ENCODE peak calls at places on chromosomes 2 and 18, in five cellular contexts. Q, V, T, K and P are unnamed samples.
A peak's percentile ranks its signal among the peaks of the same experiment; 100 is the strongest.

GRCh38 chr2:63698825-63699548 is 110.2 kb downstream of the MDH1 start:
- DNase-seq in Q (peak; percentile 16), V (peak; percentile 76), K (no peak), T (peak; percentile 71), P (peak; percentile 89)

GRCh38 chr2:207533609-207534008 is 3.8 kb downstream of the CREB1 start:
- DNase-seq in T (no peak), V (no peak), Q (no peak), K (no peak), P (no peak)

GRCh38 chr2:113085542-113085941 is 17.8 kb downstream of the IL1F10 start:
- DNase-seq in T (no peak), Q (no peak), K (no peak), V (no peak), P (no peak)

GRCh38 chr2:155895016-155895415 is 437.5 kb downstream of the NR4A2 start:
- DNase-seq in T (no peak), K (no peak), Q (no peak), V (no peak), P (no peak)

GRCh38 chr2:77552956-77553355 is 30.8 kb upstream of the LRRTM4 start:
- DNase-seq in Q (no peak), V (no peak), T (no peak), K (no peak), P (no peak)

GRCh38 chr2:47360937-47361336 is 42.0 kb upstream of the MSH2 start:
- DNase-seq in T (no peak), V (no peak), Q (no peak), K (no peak), P (no peak)

GRCh38 chr2:233422050-233422639 is 67.9 kb downstream of the DGKD start:
- DNase-seq in T (no peak), K (peak; percentile 93), V (no peak), Q (no peak), P (peak; percentile 84)

GRCh38 chr18:72456802-72457201 is 87.3 kb downstream of the CBLN2 start:
- DNase-seq in Q (no peak), K (no peak), T (no peak), V (no peak), P (no peak)

GRCh38 chr2:209460151-209460761 is 36.4 kb downstream of the MAP2 start:
- DNase-seq in K (no peak), Q (no peak), V (no peak), T (no peak), P (no peak)

GRCh38 chr2:159574246-159574645 is 42.1 kb downstream of the BAZ2B start:
- DNase-seq in V (no peak), K (no peak), Q (no peak), T (no peak), P (no peak)

GRCh38 chr2:228938629-228939028 is 332.5 kb downstream of the PID1 start:
- DNase-seq in K (no peak), T (no peak), Q (no peak), V (no peak), P (no peak)

GRCh38 chr18:59921384-59921891 is 21.6 kb downstream of the PMAIP1 start:
- DNase-seq in T (no peak), K (no peak), Q (no peak), V (no peak), P (no peak)

GRCh38 chr2:101002562-101003277 is 631 bp downstream of the RPL31 start:
- DNase-seq in Q (no peak), V (no peak), T (no peak), K (no peak), P (peak; percentile 25)

GRCh38 chr2:128069769-128070168 is 21.2 kb upstream of the UGGT1 start:
- DNase-seq in T (no peak), V (no peak), Q (no peak), K (no peak), P (no peak)

GRCh38 chr2:174263989-174264388 is 15.7 kb upstream of the OLA1 start:
- DNase-seq in T (no peak), Q (no peak), V (peak; percentile 90), K (no peak), P (no peak)

GRCh38 chr2:174254267-174254666 is 5.9 kb upstream of the OLA1 start:
- DNase-seq in T (no peak), K (no peak), V (no peak), Q (no peak), P (no peak)

DNA sequence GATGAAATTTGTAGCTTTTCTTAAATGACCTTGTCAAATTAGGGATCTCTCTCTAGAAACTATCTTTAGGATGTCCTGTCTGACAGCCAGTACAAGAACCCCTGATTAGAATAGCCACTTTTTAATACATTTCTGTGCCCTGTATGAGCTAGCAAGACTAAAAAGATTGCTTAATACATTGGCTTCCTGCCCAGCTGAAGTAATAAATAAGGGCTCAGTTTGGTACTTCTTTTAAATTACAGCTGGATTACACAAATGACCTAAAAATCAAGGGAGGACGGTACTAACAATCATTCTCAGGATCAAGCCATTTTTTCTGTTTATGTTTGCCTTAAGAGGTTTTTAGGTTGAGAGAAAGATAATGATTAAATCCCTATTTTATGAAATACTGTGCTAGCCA is 11.6 kb upstream of the OLA1 start:
- DNase-seq in T (no peak), V (no peak), Q (no peak), K (no peak), P (no peak)
- H3K4me3 ChIP-seq in T (no peak overlapping the region), V (no peak overlapping the region), Q (no peak overlapping the region), K (no peak overlapping the region), P (no peak overlapping the region)

GRCh38 chr2:231932985-231933915 is 7.1 kb upstream of the NPPC start:
- DNase-seq in T (no peak), K (no peak), V (no peak), Q (no peak), P (peak; percentile 61)
- TF ChIP-seq CTCF in T (no peak), K (no peak), V (no peak), Q (no peak), P (no peak)

GRCh38 chr2:42588158-42588557 is 19.7 kb downstream of the MTA3 start:
- DNase-seq in Q (no peak), T (no peak), V (no peak), K (no peak), P (no peak)

GRCh38 chr2:42590176-42590575 is 21.7 kb downstream of the MTA3 start:
- DNase-seq in T (no peak), Q (no peak), V (no peak), K (no peak), P (no peak)

GRCh38 chr2:42598656-42599267 is 30.3 kb downstream of the MTA3 start:
- DNase-seq in K (no peak), Q (no peak), T (no peak), V (no peak), P (no peak)

GRCh38 chr2:42593282-42593681 is 24.9 kb downstream of the MTA3 start:
- DNase-seq in V (no peak), K (no peak), T (no peak), Q (no peak), P (no peak)
- TF ChIP-seq POLR2A in V (no peak), K (no peak), T (no peak), Q (no peak), P (no peak)

GRCh38 chr2:219358170-219359075 is 25.9 kb upstream of the RESP18 start:
- DNase-seq in V (no peak), K (no peak), T (no peak), Q (no peak), P (no peak)
- H3K4me3 ChIP-seq in V (no peak overlapping the region), K (peak overlapping the region; percentile 13), T (no peak overlapping the region), Q (no peak overlapping the region), P (no peak overlapping the region)